ENCODE peak calls at places on chromosome 7, in six cellular contexts. F is left ventricle myocardium inferior, S is body of pancreas, W is hypothalamus, T is tibial nerve, A is iPS DF 6.9. P is an unnamed sample.

GRCh38 chr7:124263232-124263827 is 230.5 kb upstream of the TMEM229A start:
- DNase-seq in F (no peak), S (no peak), W (no peak), T (no peak), A (no peak), P (no peak)

GRCh38 chr7:117012284-117013174 is 59.2 kb downstream of the ST7 start:
- DNase-seq in F (no peak), S (no peak), W (no peak), T (no peak), A (no peak), P (no peak)

GRCh38 chr7:43467846-43468245 is 115.1 kb upstream of the STK17A start:
- DNase-seq in F (no peak), S (no peak), W (no peak), T (no peak), A (no peak), P (no peak)

GRCh38 chr7:141568227-141568626 is 17.0 kb downstream of the AGK start:
- DNase-seq in F (peak), S (no peak), W (no peak), T (no peak), A (no peak), P (no peak)

GRCh38 chr7:98222533-98223195 is 11.4 kb downstream of the BHLHA15 start:
- DNase-seq in F (peak), S (no peak), W (no peak), T (no peak), A (no peak), P (no peak)

GRCh38 chr7:136303162-136303561 is 326.0 kb upstream of the MTPN start:
- DNase-seq in F (no peak), S (no peak), W (no peak), T (peak), A (no peak), P (no peak)

GRCh38 chr7:47534322-47535032 is 47.4 kb downstream of the TNS3 start:
- DNase-seq in F (no peak), S (no peak), W (no peak), T (no peak), A (no peak), P (no peak)

GRCh38 chr7:100719523-100720319 is 547 bp upstream of the EPO start:
- DNase-seq in F (no peak), S (no peak), W (no peak), T (no peak), A (no peak), P (peak)

GRCh38 chr7:6398943-6399342 is 48.8 kb downstream of the DAGLB start:
- DNase-seq in F (no peak), S (no peak), W (no peak), T (no peak), A (no peak), P (peak)

GRCh38 chr7:131285558-131285957 is 42.1 kb upstream of the MKLN1 start:
- DNase-seq in F (peak), S (no peak), W (no peak), T (peak), A (no peak), P (no peak)

GRCh38 chr7:149140784-149141183 is 6.5 kb upstream of the ZNF398 start:
- DNase-seq in F (no peak), S (no peak), W (no peak), T (no peak), A (no peak), P (no peak)

GRCh38 chr7:70693300-70693689 is 438.6 kb upstream of the GALNT17 start:
- DNase-seq in F (no peak), S (no peak), W (no peak), T (peak), A (no peak), P (peak)

GRCh38 chr7:120662291-120662690 is 195.7 kb downstream of the TSPAN12 start:
- DNase-seq in F (no peak), S (no peak), W (no peak), T (no peak), A (no peak), P (no peak)